ENCODE peak calls at places on chromosomes 13 and 19, in nine cellular contexts. One of them, this sample, is unnamed.
A peak's percentile ranks its signal among the peaks of the same experiment; 100 is the strongest.

GRCh38 chr13:105565328-105565727 is 970.1 kb downstream of the EFNB2 start:
- DNase-seq in left lung: no peak
- DNase-seq in PC-9: no peak
- DNase-seq in stomach: no peak
- DNase-seq in heart right ventricle: no peak
- DNase-seq in GM06990: no peak
- DNase-seq in foreskin fibroblast: no peak
- DNase-seq in transverse colon: no peak
- DNase-seq in NB4: no peak
- DNase-seq in this sample: no peak

GRCh38 chr19:19361075-19361594 is 40.5 kb downstream of the MAU2 start:
- DNase-seq in left lung: no peak
- DNase-seq in PC-9: peak; percentile 72
- DNase-seq in stomach: peak; percentile 82
- DNase-seq in heart right ventricle: peak; percentile 68
- DNase-seq in GM06990: peak; percentile 36
- DNase-seq in foreskin fibroblast: peak; percentile 79
- DNase-seq in transverse colon: peak; percentile 81
- DNase-seq in NB4: peak; percentile 93
- DNase-seq in this sample: peak; percentile 76

GRCh38 chr13:42110410-42111155 is 62.1 kb downstream of the DGKH start:
- DNase-seq in left lung: no peak
- DNase-seq in PC-9: no peak
- DNase-seq in stomach: no peak
- DNase-seq in heart right ventricle: no peak
- DNase-seq in GM06990: peak; percentile 34
- DNase-seq in foreskin fibroblast: peak; percentile 57
- DNase-seq in transverse colon: no peak
- DNase-seq in NB4: peak; percentile 81
- DNase-seq in this sample: no peak

GRCh38 chr19:41530761-41531301 is 45.1 kb upstream of the CEACAM21 start:
- DNase-seq in left lung: no peak
- DNase-seq in PC-9: no peak
- DNase-seq in stomach: no peak
- DNase-seq in heart right ventricle: no peak
- DNase-seq in GM06990: no peak
- DNase-seq in foreskin fibroblast: peak; percentile 10
- DNase-seq in transverse colon: no peak
- DNase-seq in NB4: peak; percentile 30
- DNase-seq in this sample: no peak

GRCh38 chr19:43780706-43781525 is at the start of gene KCNN4:
- DNase-seq in left lung: peak; percentile 76
- DNase-seq in PC-9: peak; percentile 80
- DNase-seq in stomach: peak; percentile 57
- DNase-seq in heart right ventricle: no peak
- DNase-seq in GM06990: peak; percentile 82
- DNase-seq in foreskin fibroblast: peak; percentile 42
- DNase-seq in transverse colon: peak; percentile 88
- DNase-seq in NB4: peak; percentile 77
- DNase-seq in this sample: no peak

GRCh38 chr19:16023558-16023915 is 52.8 kb upstream of the TPM4 start:
- DNase-seq in left lung: no peak
- DNase-seq in PC-9: no peak
- DNase-seq in stomach: no peak
- DNase-seq in heart right ventricle: no peak
- DNase-seq in GM06990: no peak
- DNase-seq in foreskin fibroblast: no peak
- DNase-seq in transverse colon: no peak
- DNase-seq in NB4: no peak
- DNase-seq in this sample: no peak

GRCh38 chr13:43544011-43544410 is 242.8 kb downstream of the ENOX1 start:
- DNase-seq in left lung: no peak
- DNase-seq in PC-9: no peak
- DNase-seq in stomach: no peak
- DNase-seq in heart right ventricle: no peak
- DNase-seq in GM06990: no peak
- DNase-seq in foreskin fibroblast: no peak
- DNase-seq in transverse colon: no peak
- DNase-seq in NB4: no peak
- DNase-seq in this sample: no peak

GRCh38 chr13:53238241-53238640 is 209.6 kb downstream of the OLFM4 start:
- DNase-seq in left lung: no peak
- DNase-seq in PC-9: no peak
- DNase-seq in stomach: no peak
- DNase-seq in heart right ventricle: no peak
- DNase-seq in GM06990: no peak
- DNase-seq in foreskin fibroblast: no peak
- DNase-seq in transverse colon: no peak
- DNase-seq in NB4: no peak
- DNase-seq in this sample: no peak

GRCh38 chr19:35717665-35718344 is at the start of gene KMT2B:
- DNase-seq in left lung: peak; percentile 98
- DNase-seq in PC-9: peak; percentile 96
- DNase-seq in stomach: peak; percentile 96
- DNase-seq in heart right ventricle: no peak
- DNase-seq in GM06990: peak; percentile 98
- DNase-seq in foreskin fibroblast: no peak
- DNase-seq in transverse colon: peak; percentile 96
- DNase-seq in NB4: peak; percentile 94
- DNase-seq in this sample: no peak

GRCh38 chr13:98761126-98761978 is 8.9 kb upstream of the SLC15A1 start:
- DNase-seq in left lung: no peak
- DNase-seq in PC-9: no peak
- DNase-seq in stomach: peak; percentile 34
- DNase-seq in heart right ventricle: no peak
- DNase-seq in GM06990: no peak
- DNase-seq in foreskin fibroblast: peak; percentile 40
- DNase-seq in transverse colon: no peak
- DNase-seq in NB4: peak; percentile 71
- DNase-seq in this sample: no peak

GRCh38 chr13:30736461-30736860 is 1.1 kb downstream of the ALOX5AP start:
- DNase-seq in left lung: no peak
- DNase-seq in PC-9: no peak
- DNase-seq in stomach: no peak
- DNase-seq in heart right ventricle: no peak
- DNase-seq in GM06990: no peak
- DNase-seq in foreskin fibroblast: no peak
- DNase-seq in transverse colon: no peak
- DNase-seq in NB4: no peak
- DNase-seq in this sample: no peak
- TF ChIP-seq CTCF in left lung: no peak
- TF ChIP-seq CTCF in PC-9: no peak
- TF ChIP-seq CTCF in stomach: no peak
- TF ChIP-seq CTCF in heart right ventricle: no peak
- TF ChIP-seq CTCF in GM06990: no peak
- TF ChIP-seq CTCF in foreskin fibroblast: no peak
- TF ChIP-seq CTCF in transverse colon: no peak
- TF ChIP-seq CTCF in NB4: no peak
- TF ChIP-seq CTCF in this sample: no peak

GRCh38 chr19:12996542-12997094 is 1.3 kb downstream of the NFIX start:
- DNase-seq in left lung: peak; percentile 84
- DNase-seq in PC-9: peak; percentile 37
- DNase-seq in stomach: peak; percentile 62
- DNase-seq in heart right ventricle: peak; percentile 66
- DNase-seq in GM06990: no peak
- DNase-seq in foreskin fibroblast: peak; percentile 53
- DNase-seq in transverse colon: no peak
- DNase-seq in NB4: no peak
- DNase-seq in this sample: no peak
- TF ChIP-seq CTCF in left lung: no peak
- TF ChIP-seq CTCF in PC-9: no peak
- TF ChIP-seq CTCF in stomach: no peak
- TF ChIP-seq CTCF in heart right ventricle: no peak
- TF ChIP-seq CTCF in GM06990: no peak
- TF ChIP-seq CTCF in foreskin fibroblast: no peak
- TF ChIP-seq CTCF in transverse colon: no peak
- TF ChIP-seq CTCF in NB4: no peak
- TF ChIP-seq CTCF in this sample: no peak

GRCh38 chr13:77492982-77493381 is 42.5 kb upstream of the SCEL start:
- DNase-seq in left lung: no peak
- DNase-seq in PC-9: peak; percentile 21
- DNase-seq in stomach: no peak
- DNase-seq in heart right ventricle: no peak
- DNase-seq in GM06990: no peak
- DNase-seq in foreskin fibroblast: peak; percentile 19
- DNase-seq in transverse colon: no peak
- DNase-seq in NB4: peak; percentile 42
- DNase-seq in this sample: no peak
- TF ChIP-seq CTCF in left lung: peak; percentile 30
- TF ChIP-seq CTCF in PC-9: peak; percentile 78
- TF ChIP-seq CTCF in stomach: no peak
- TF ChIP-seq CTCF in heart right ventricle: peak; percentile 43
- TF ChIP-seq CTCF in GM06990: peak; percentile 71
- TF ChIP-seq CTCF in foreskin fibroblast: peak; percentile 36
- TF ChIP-seq CTCF in transverse colon: peak; percentile 11
- TF ChIP-seq CTCF in NB4: peak; percentile 41
- TF ChIP-seq CTCF in this sample: no peak

DNA sequence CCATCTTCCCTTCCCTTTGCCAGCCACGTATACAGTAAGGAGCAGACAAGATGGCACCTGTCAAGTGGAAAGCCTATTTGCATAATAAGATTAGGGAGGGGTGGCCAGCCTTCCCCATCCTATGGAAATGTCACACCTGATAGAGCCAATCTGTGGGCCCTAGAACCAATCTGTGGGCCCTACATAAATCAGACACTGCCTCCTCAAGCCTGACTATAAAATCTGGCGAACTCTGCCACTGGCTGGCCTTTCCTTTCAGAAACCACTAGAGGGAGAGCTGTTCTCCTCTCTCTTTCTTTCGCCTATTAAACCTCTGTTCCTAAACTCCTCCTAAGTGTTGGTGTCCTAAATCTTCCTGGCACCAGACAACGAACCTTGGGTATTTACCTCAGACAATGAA is 231.5 kb upstream of the KLHL1 start:
- DNase-seq in left lung: no peak
- DNase-seq in PC-9: peak; percentile 2
- DNase-seq in stomach: peak; percentile 28
- DNase-seq in heart right ventricle: no peak
- DNase-seq in GM06990: no peak
- DNase-seq in foreskin fibroblast: no peak
- DNase-seq in transverse colon: no peak
- DNase-seq in NB4: peak; percentile 33
- DNase-seq in this sample: no peak
- TF ChIP-seq CTCF in left lung: no peak
- TF ChIP-seq CTCF in PC-9: peak; percentile 61
- TF ChIP-seq CTCF in stomach: no peak
- TF ChIP-seq CTCF in heart right ventricle: no peak
- TF ChIP-seq CTCF in GM06990: peak; percentile 41
- TF ChIP-seq CTCF in foreskin fibroblast: no peak
- TF ChIP-seq CTCF in transverse colon: peak; percentile 56
- TF ChIP-seq CTCF in NB4: peak; percentile 66
- TF ChIP-seq CTCF in this sample: no peak

GRCh38 chr19:11451327-11451941 is 16.0 kb downstream of the PRKCSH start:
- DNase-seq in left lung: no peak
- DNase-seq in PC-9: no peak
- DNase-seq in stomach: no peak
- DNase-seq in heart right ventricle: no peak
- DNase-seq in GM06990: no peak
- DNase-seq in foreskin fibroblast: no peak
- DNase-seq in transverse colon: no peak
- DNase-seq in NB4: no peak
- DNase-seq in this sample: no peak

GRCh38 chr19:11452814-11453335 is 17.4 kb downstream of the PRKCSH start:
- DNase-seq in left lung: no peak
- DNase-seq in PC-9: no peak
- DNase-seq in stomach: no peak
- DNase-seq in heart right ventricle: no peak
- DNase-seq in GM06990: no peak
- DNase-seq in foreskin fibroblast: no peak
- DNase-seq in transverse colon: no peak
- DNase-seq in NB4: no peak
- DNase-seq in this sample: no peak

GRCh38 chr19:11456659-11457058 is 21.2 kb downstream of the PRKCSH start:
- DNase-seq in left lung: no peak
- DNase-seq in PC-9: no peak
- DNase-seq in stomach: no peak
- DNase-seq in heart right ventricle: no peak
- DNase-seq in GM06990: no peak
- DNase-seq in foreskin fibroblast: no peak
- DNase-seq in transverse colon: no peak
- DNase-seq in NB4: no peak
- DNase-seq in this sample: no peak

GRCh38 chr19:11451942-11452813 is 16.7 kb downstream of the PRKCSH start:
- DNase-seq in left lung: no peak
- DNase-seq in PC-9: no peak
- DNase-seq in stomach: no peak
- DNase-seq in heart right ventricle: no peak
- DNase-seq in GM06990: no peak
- DNase-seq in foreskin fibroblast: no peak
- DNase-seq in transverse colon: no peak
- DNase-seq in NB4: peak; percentile 64
- DNase-seq in this sample: no peak

GRCh38 chr19:11453468-11454341 is 18.3 kb downstream of the PRKCSH start:
- DNase-seq in left lung: no peak
- DNase-seq in PC-9: no peak
- DNase-seq in stomach: no peak
- DNase-seq in heart right ventricle: no peak
- DNase-seq in GM06990: no peak
- DNase-seq in foreskin fibroblast: no peak
- DNase-seq in transverse colon: no peak
- DNase-seq in NB4: no peak
- DNase-seq in this sample: no peak
- TF ChIP-seq CTCF in left lung: no peak
- TF ChIP-seq CTCF in PC-9: peak; percentile 64
- TF ChIP-seq CTCF in stomach: no peak
- TF ChIP-seq CTCF in heart right ventricle: no peak
- TF ChIP-seq CTCF in GM06990: peak; percentile 93
- TF ChIP-seq CTCF in foreskin fibroblast: peak; percentile 40
- TF ChIP-seq CTCF in transverse colon: no peak
- TF ChIP-seq CTCF in NB4: peak; percentile 59
- TF ChIP-seq CTCF in this sample: no peak

GRCh38 chr19:48636859-48637448 is at the start of gene DBP:
- DNase-seq in left lung: peak; percentile 86
- DNase-seq in PC-9: no peak
- DNase-seq in stomach: peak; percentile 45
- DNase-seq in heart right ventricle: no peak
- DNase-seq in GM06990: no peak
- DNase-seq in foreskin fibroblast: no peak
- DNase-seq in transverse colon: peak; percentile 62
- DNase-seq in NB4: no peak
- DNase-seq in this sample: no peak
- TF ChIP-seq CTCF in left lung: no peak
- TF ChIP-seq CTCF in PC-9: peak; percentile 27
- TF ChIP-seq CTCF in stomach: no peak
- TF ChIP-seq CTCF in heart right ventricle: no peak
- TF ChIP-seq CTCF in GM06990: peak; percentile 24
- TF ChIP-seq CTCF in foreskin fibroblast: no peak
- TF ChIP-seq CTCF in transverse colon: no peak
- TF ChIP-seq CTCF in NB4: peak; percentile 36
- TF ChIP-seq CTCF in this sample: no peak

GRCh38 chr13:24148414-24149305 is 11.9 kb upstream of the SPATA13 start:
- DNase-seq in left lung: no peak
- DNase-seq in PC-9: peak; percentile 81
- DNase-seq in stomach: peak; percentile 70
- DNase-seq in heart right ventricle: no peak
- DNase-seq in GM06990: no peak
- DNase-seq in foreskin fibroblast: peak; percentile 96
- DNase-seq in transverse colon: peak; percentile 62
- DNase-seq in NB4: no peak
- DNase-seq in this sample: no peak
- TF ChIP-seq CTCF in left lung: no peak
- TF ChIP-seq CTCF in PC-9: peak; percentile 51
- TF ChIP-seq CTCF in stomach: no peak
- TF ChIP-seq CTCF in heart right ventricle: no peak
- TF ChIP-seq CTCF in GM06990: no peak
- TF ChIP-seq CTCF in foreskin fibroblast: peak; percentile 23
- TF ChIP-seq CTCF in transverse colon: no peak
- TF ChIP-seq CTCF in NB4: no peak
- TF ChIP-seq CTCF in this sample: no peak

This sample was measured in omental fat pad.